ENCODE peak calls at places on chromosomes 5 and 9, in seven cellular contexts. S, R, C, Q, Y, O and G are unnamed samples.

GRCh38 chr9:22136446-22137140 is 127.5 kb upstream of the CDKN2B start:
- DNase-seq in C (no peak), O (no peak), R (no peak), Q (no peak), S (no peak), Y (no peak), G (peak; percentile 89)

GRCh38 chr9:105694848-105695581 is 674 bp downstream of the TMEM38B start:
- DNase-seq in O (peak; percentile 64), Y (no peak), S (peak; percentile 44), R (peak; percentile 82), Q (peak; percentile 43), C (peak; percentile 33), G (peak; percentile 37)

GRCh38 chr9:71925834-71926233 is 14.4 kb downstream of the C9orf85 start:
- DNase-seq in Y (no peak), Q (no peak), O (no peak), C (no peak), R (no peak), S (no peak), G (no peak)

GRCh38 chr5:179238628-179238970 is 106.7 kb downstream of the ADAMTS2 start:
- DNase-seq in C (no peak), Y (no peak), R (peak; percentile 42), O (no peak), Q (peak; percentile 7), S (no peak), G (no peak)

GRCh38 chr9:87607859-87608258 is 110.2 kb downstream of the DAPK1 start:
- DNase-seq in O (no peak), Q (no peak), Y (no peak), R (no peak), C (no peak), S (no peak), G (no peak)

GRCh38 chr5:153573326-153574033 is 83.0 kb downstream of the GRIA1 start:
- DNase-seq in Y (no peak), S (no peak), R (no peak), O (no peak), Q (no peak), C (no peak), G (no peak)

GRCh38 chr9:69620731-69621130 is 51.4 kb downstream of the APBA1 start:
- DNase-seq in C (no peak), Q (no peak), R (no peak), O (no peak), S (no peak), Y (no peak), G (no peak)

GRCh38 chr5:6714221-6715041 is 1.2 kb downstream of the TENT4A start:
- DNase-seq in C (peak; percentile 16), R (no peak), Y (no peak), S (no peak), O (peak; percentile 37), Q (peak; percentile 32), G (no peak)

GRCh38 chr5:66174338-66174737 is 30.2 kb downstream of the SREK1 start:
- DNase-seq in S (no peak), Q (no peak), Y (no peak), O (no peak), R (no peak), C (no peak), G (peak; percentile 47)

GRCh38 chr9:97853844-97854695 is 1.0 kb downstream of the FOXE1 start:
- DNase-seq in Y (peak; percentile 36), S (no peak), Q (peak; percentile 57), O (peak; percentile 74), C (peak; percentile 27), R (no peak), G (peak; percentile 33)